ENCODE peak calls at places on chromosomes 13 and 19, in nine cellular contexts. F is anterior cingulate cortex; D is stimulated activated CD4-positive, alpha-beta T cell treated with anti-CD3 and anti-CD28 coated beads, Interleukin-15, amount 100 ng/mL, for 1 hour; V is KBM-7; A is HFF-Myc; I is astrocyte of the spinal cord; N is activated CD8-positive, alpha-beta T cell treated with anti-CD3 and anti-CD28 coated beads for 36 hours; W is AG10803; P is fibroblast of mammary gland. T is an unnamed sample.
A peak's percentile ranks its signal among the peaks of the same experiment; 100 is the strongest.

GRCh38 chr13:32378012-32378411 is 49.9 kb downstream of the N4BP2L1 start:
- DNase-seq in F (no peak), D (no peak), V (no peak), A (no peak), I (no peak), N (no peak), W (no peak), P (peak; percentile 6), T (no peak)

GRCh38 chr13:112587359-112587766 is 590 bp downstream of the TUBGCP3 start:
- DNase-seq in F (peak; percentile 67), D (peak; percentile 33), V (peak; percentile 73), A (no peak), I (peak; percentile 76), N (peak; percentile 76), W (peak; percentile 80), P (peak; percentile 82), T (peak; percentile 31)

GRCh38 chr13:72149701-72150100 is 282.7 kb upstream of the DACH1 start:
- DNase-seq in F (no peak), D (no peak), V (no peak), A (no peak), I (no peak), N (no peak), W (no peak), P (no peak), T (no peak)

GRCh38 chr13:83498045-83498444 is 384.2 kb downstream of the SLITRK1 start:
- DNase-seq in F (no peak), D (no peak), V (no peak), A (no peak), I (no peak), N (no peak), W (no peak), P (no peak), T (no peak)

GRCh38 chr13:60591348-60591747 is 194.3 kb downstream of the TDRD3 start:
- DNase-seq in F (no peak), D (no peak), V (peak; percentile 31), A (no peak), I (peak; percentile 93), N (no peak), W (peak; percentile 90), P (peak; percentile 93), T (peak; percentile 99)

GRCh38 chr19:41705393-41706174 is 2.8 kb upstream of the CEACAM5 start:
- DNase-seq in F (no peak), D (no peak), V (peak; percentile 45), A (no peak), I (no peak), N (peak; percentile 58), W (no peak), P (peak; percentile 4), T (no peak)

GRCh38 chr13:36673352-36673751 is 468 bp upstream of the SERTM1 start:
- DNase-seq in F (no peak), D (no peak), V (no peak), A (no peak), I (no peak), N (no peak), W (no peak), P (no peak), T (no peak)

GRCh38 chr13:112246731-112247470 is 129.3 kb upstream of the SPACA7 start:
- DNase-seq in F (no peak), D (no peak), V (no peak), A (no peak), I (no peak), N (no peak), W (no peak), P (no peak), T (no peak)

GRCh38 chr19:42228640-42229039 is 8.5 kb downstream of the ZNF526 start:
- DNase-seq in F (no peak), D (no peak), V (no peak), A (no peak), I (no peak), N (no peak), W (no peak), P (no peak), T (no peak)

GRCh38 chr19:31054430-31054829 is 294.8 kb downstream of the TSHZ3 start:
- DNase-seq in F (no peak), D (no peak), V (peak; percentile 40), A (peak; percentile 14), I (peak; percentile 74), N (peak; percentile 47), W (peak; percentile 63), P (peak; percentile 72), T (peak; percentile 48)

GRCh38 chr19:49020931-49021895 is 2.9 kb downstream of the CGB3 start:
- DNase-seq in F (no peak), D (no peak), V (no peak), A (no peak), I (no peak), N (peak; percentile 35), W (peak; percentile 39), P (peak; percentile 70), T (no peak)

GRCh38 chr13:30983431-30983830 is 51.0 kb downstream of the TEX26 start:
- DNase-seq in F (no peak), D (no peak), V (no peak), A (no peak), I (no peak), N (no peak), W (no peak), P (no peak), T (no peak)

GRCh38 chr13:100594731-100595130 is 6.1 kb upstream of the GGACT start:
- DNase-seq in F (no peak), D (no peak), V (no peak), A (no peak), I (no peak), N (peak; percentile 22), W (no peak), P (no peak), T (no peak)

GRCh38 chr19:46890423-46891170 is 29.8 kb downstream of the ARHGAP35 start:
- DNase-seq in F (no peak), D (no peak), V (no peak), A (peak; percentile 79), I (peak; percentile 76), N (no peak), W (peak; percentile 98), P (peak; percentile 96), T (peak; percentile 38)

GRCh38 chr19:32456406-32456805 is 50.8 kb downstream of the DPY19L3 start:
- DNase-seq in F (no peak), D (no peak), V (no peak), A (no peak), I (no peak), N (no peak), W (no peak), P (no peak), T (no peak)

GRCh38 chr13:94324409-94325147 is 154.9 kb downstream of the DCT start:
- DNase-seq in F (no peak), D (no peak), V (peak; percentile 15), A (no peak), I (no peak), N (no peak), W (no peak), P (no peak), T (no peak)

GRCh38 chr19:52270266-52270885 is 989 bp downstream of the ZNF766 start:
- DNase-seq in F (no peak), D (no peak), V (peak; percentile 37), A (no peak), I (no peak), N (peak; percentile 10), W (peak; percentile 22), P (peak; percentile 28), T (no peak)

GRCh38 chr13:109145631-109146030 is 516.2 kb downstream of the MYO16 start:
- DNase-seq in F (peak; percentile 16), D (no peak), V (peak; percentile 32), A (peak; percentile 55), I (peak; percentile 76), N (peak; percentile 26), W (peak; percentile 76), P (peak; percentile 84), T (peak; percentile 70)

GRCh38 chr13:31945202-31945978 is 86.2 kb upstream of the FRY start:
- DNase-seq in F (peak; percentile 62), D (no peak), V (peak; percentile 56), A (peak; percentile 32), I (peak; percentile 60), N (no peak), W (peak; percentile 96), P (peak; percentile 94), T (peak; percentile 13)

GRCh38 chr13:19159181-19159580 is 22.4 kb downstream of the TUBA3C start:
- DNase-seq in F (no peak), D (no peak), V (no peak), A (no peak), I (no peak), N (no peak), W (no peak), P (no peak), T (no peak)

GRCh38 chr13:77779461-77780272 is 82.2 kb downstream of the SLAIN1 start:
- DNase-seq in F (peak; percentile 16), D (no peak), V (peak; percentile 89), A (peak; percentile 14), I (peak; percentile 77), N (peak; percentile 61), W (peak; percentile 75), P (peak; percentile 86), T (peak; percentile 70)